ENCODE peak calls at places on chromosomes 1 and 21, in eight cellular contexts. J, B, Q, X, S, L, P and U are unnamed samples.
A peak's percentile ranks its signal among the peaks of the same experiment; 100 is the strongest.

GRCh38 chr1:222792744-222793143 is 22.1 kb upstream of the DISP1 start:
- DNase-seq in Q (no peak), B (peak; percentile 38), S (peak; percentile 74), L (no peak), X (no peak), P (no peak), J (no peak), U (no peak)

GRCh38 chr21:18840239-18840638 is 436.7 kb upstream of the TMPRSS15 start:
- DNase-seq in J (no peak), Q (no peak), S (peak; percentile 75), B (no peak), X (no peak), P (peak; percentile 47), L (no peak), U (no peak)

GRCh38 chr1:93623875-93624274 is 57.8 kb downstream of the BCAR3 start:
- DNase-seq in S (peak; percentile 67), X (no peak), L (no peak), Q (no peak), J (no peak), B (peak; percentile 77), P (no peak), U (no peak)

GRCh38 chr1:209536843-209537242 is 46.7 kb upstream of the CAMK1G start:
- DNase-seq in X (no peak), Q (no peak), P (no peak), J (no peak), S (no peak), L (no peak), B (no peak), U (no peak)

GRCh38 chr1:161168906-161169305 is 2.7 kb downstream of the PPOX start:
- DNase-seq in B (no peak), Q (no peak), S (no peak), J (no peak), L (no peak), X (no peak), P (no peak), U (no peak)

GRCh38 chr1:12756756-12757433 is 10.9 kb downstream of the CFAP107 start:
- DNase-seq in J (no peak), S (no peak), L (no peak), Q (no peak), P (no peak), B (no peak), X (no peak), U (no peak)

GRCh38 chr21:37367758-37368535 is 1.4 kb downstream of the DYRK1A start:
- DNase-seq in S (peak; percentile 64), P (peak; percentile 61), L (peak; percentile 55), X (peak; percentile 79), Q (peak; percentile 31), B (peak; percentile 35), J (peak; percentile 53), U (peak; percentile 56)

GRCh38 chr1:77514871-77515776 is 167.3 kb downstream of the ZZZ3 start:
- DNase-seq in L (no peak), J (no peak), X (no peak), P (peak; percentile 57), B (peak; percentile 54), Q (no peak), S (no peak), U (no peak)

GRCh38 chr1:226974544-226975258 is 34.6 kb downstream of the COQ8A start:
- DNase-seq in L (peak; percentile 72), Q (peak; percentile 73), S (no peak), B (no peak), P (no peak), J (no peak), X (no peak), U (peak; percentile 19)

GRCh38 chr1:228036701-228037231 is 30.0 kb downstream of the WNT3A start:
- DNase-seq in X (peak; percentile 66), P (peak; percentile 50), B (no peak), J (no peak), Q (no peak), L (no peak), S (no peak), U (no peak)

GRCh38 chr1:115829023-115829674 is 11.8 kb downstream of the NHLH2 start:
- DNase-seq in B (peak; percentile 84), P (peak; percentile 50), L (peak; percentile 17), Q (peak; percentile 52), S (peak; percentile 83), J (no peak), X (peak; percentile 67), U (peak; percentile 24)

GRCh38 chr1:94955767-94956632 is 29.1 kb upstream of the CNN3 start:
- DNase-seq in P (no peak), Q (no peak), X (no peak), B (peak; percentile 28), J (no peak), L (no peak), S (peak; percentile 56), U (peak; percentile 49)

GRCh38 chr1:235156265-235156664 is 4.8 kb downstream of the RBM34 start:
- DNase-seq in L (no peak), X (no peak), B (no peak), S (no peak), Q (no peak), P (no peak), J (no peak), U (no peak)

GRCh38 chr1:235157150-235157549 is 3.9 kb downstream of the RBM34 start:
- DNase-seq in L (no peak), S (no peak), P (no peak), B (no peak), X (no peak), J (no peak), Q (no peak), U (no peak)

GRCh38 chr1:235156745-235157144 is 4.3 kb downstream of the RBM34 start:
- DNase-seq in S (no peak), X (no peak), Q (no peak), J (no peak), L (no peak), B (no peak), P (no peak), U (peak; percentile 40)

GRCh38 chr1:235160395-235160964 is 570 bp downstream of the RBM34 start:
- DNase-seq in S (peak; percentile 25), J (no peak), L (no peak), P (no peak), B (peak; percentile 64), X (no peak), Q (no peak), U (no peak)

GRCh38 chr1:235158680-235159079 is 2.4 kb downstream of the RBM34 start:
- DNase-seq in X (no peak), P (no peak), J (no peak), Q (no peak), S (no peak), B (no peak), L (no peak), U (no peak)
- H3K36me3 ChIP-seq in X (peaks cover 52% of the 10 kb centered on the region), P (peaks cover 44% of the 10 kb centered on the region), J (peaks cover 15% of the 10 kb centered on the region), Q (no peaks in the 10 kb centered on the region), S (peaks cover 14% of the 10 kb centered on the region), B (peaks cover 32% of the 10 kb centered on the region), L (peaks cover 11% of the 10 kb centered on the region), U (no peaks in the 10 kb centered on the region)

DNA sequence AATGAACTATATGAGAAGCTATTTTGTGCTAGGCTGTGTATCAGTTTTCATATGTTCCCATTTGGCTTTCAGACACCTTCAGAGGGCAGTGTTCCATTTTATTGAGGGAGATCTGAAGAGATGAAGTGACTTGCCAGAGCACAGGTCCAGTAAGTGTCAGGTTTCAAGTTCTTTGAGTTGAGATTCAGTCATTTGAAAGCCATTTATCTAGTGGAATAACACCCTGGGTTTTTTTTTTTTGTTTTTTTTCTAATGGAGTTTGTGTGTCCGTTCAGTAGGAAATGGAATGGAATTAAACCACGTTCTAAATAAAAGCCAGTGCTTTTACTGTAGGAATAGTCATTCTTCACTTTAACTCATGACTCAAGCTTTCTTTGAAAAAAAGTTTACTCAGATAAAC is 652.9 kb upstream of the USP24 start:
- DNase-seq in S (peak; percentile 48), J (no peak), X (no peak), B (peak; percentile 50), P (no peak), Q (no peak), L (no peak), U (no peak)
- TF ChIP-seq CTCF in S (peak; percentile 40), J (no peak), X (no peak), B (no peak), P (no peak), Q (no peak), L (peak; percentile 20), U (no peak)

DNA sequence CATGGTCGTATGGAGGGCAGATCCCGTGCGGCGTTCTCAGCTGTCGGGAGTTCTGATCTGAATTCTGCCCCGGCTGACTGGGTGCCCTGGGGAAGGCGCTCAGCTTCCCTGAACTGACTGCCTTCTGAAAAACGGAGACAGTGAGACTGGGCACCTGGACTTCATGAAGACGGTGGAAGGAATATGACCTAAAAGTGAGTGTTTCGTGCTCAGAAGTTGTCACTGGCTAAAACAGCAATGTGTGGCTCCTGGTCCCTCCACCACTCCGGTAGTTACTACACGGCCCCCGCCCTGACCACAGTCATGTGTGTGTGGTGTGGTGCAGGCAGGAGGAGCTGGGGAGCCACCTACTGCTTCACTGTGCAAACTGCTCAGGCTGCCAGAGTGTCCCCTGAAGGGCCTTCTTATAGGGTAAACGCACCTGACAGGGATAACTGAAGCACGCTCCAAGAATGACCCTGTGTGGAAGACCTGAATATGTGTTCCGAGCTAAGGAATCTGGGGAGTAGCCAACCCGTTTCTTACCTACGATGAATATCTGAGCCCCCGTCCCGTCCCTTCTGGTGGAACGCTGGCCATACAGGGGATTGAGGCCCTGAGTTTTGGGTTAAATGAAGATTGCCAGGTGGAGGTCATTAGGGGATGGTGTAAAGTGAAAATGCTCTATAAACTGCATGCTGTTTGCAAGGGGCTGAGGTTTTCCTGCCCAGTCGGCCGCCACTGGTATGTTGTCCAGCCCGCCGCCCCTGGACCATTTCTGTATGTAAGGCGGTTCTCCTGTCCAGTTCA is 640 bp upstream of the MYOM3 start:
- DNase-seq in B (peak; percentile 65), Q (peak; percentile 79), L (peak; percentile 81), J (peak; percentile 21), S (peak; percentile 74), X (peak; percentile 86), P (peak; percentile 63), U (peak; percentile 73)
- H3K4me3 ChIP-seq in B (no peak overlapping the region), Q (no peak overlapping the region), L (peak overlapping the region; percentile 67), J (no peak overlapping the region), S (peak overlapping the region; percentile 43), X (peak overlapping the region; percentile 19), P (no peak overlapping the region), U (no peak overlapping the region)

DNA sequence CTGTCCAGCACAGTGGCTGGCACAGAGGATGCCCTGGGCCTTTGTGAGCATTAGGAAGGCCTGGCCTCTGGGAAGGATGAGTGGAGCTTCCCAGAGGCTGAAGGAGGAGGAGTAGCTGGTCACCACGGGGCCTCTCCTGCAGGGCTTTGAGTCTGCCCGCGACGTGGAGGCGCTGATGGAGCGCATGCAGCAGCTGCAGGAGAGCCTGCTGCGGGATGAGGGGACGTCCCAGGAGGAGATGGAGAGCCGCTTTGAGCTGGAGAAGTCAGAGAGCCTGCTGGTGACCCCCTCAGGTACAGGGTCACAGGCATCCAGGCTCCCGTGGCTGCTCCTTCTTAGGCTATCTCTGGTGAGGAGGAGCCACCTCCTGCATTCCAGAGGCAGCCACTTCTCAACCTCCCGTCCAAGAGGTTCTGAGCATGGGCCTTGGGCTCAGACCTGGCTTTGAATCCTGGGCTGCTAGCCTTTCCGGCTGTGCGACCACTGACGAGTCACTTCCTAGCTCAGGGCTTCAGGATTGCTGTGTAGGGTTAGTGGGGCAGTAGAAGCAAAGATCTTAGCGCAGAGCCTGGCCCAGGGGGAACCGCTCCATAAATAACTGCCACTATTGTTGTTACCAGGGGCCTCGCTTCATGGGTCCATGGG is 14.0 kb downstream of the SESN2 start:
- DNase-seq in P (no peak), Q (no peak), B (peak; percentile 41), J (no peak), S (peak; percentile 37), X (no peak), L (no peak), U (no peak)
- H3K36me3 ChIP-seq in P (peaks cover 75% of the 10 kb centered on the region), Q (no peaks in the 10 kb centered on the region), B (peaks cover 65% of the 10 kb centered on the region), J (peaks cover 37% of the 10 kb centered on the region), S (no peaks in the 10 kb centered on the region), X (peaks cover 85% of the 10 kb centered on the region), L (peaks cover 3% of the 10 kb centered on the region), U (no peaks in the 10 kb centered on the region)

GRCh38 chr1:208528577-208529240 is 284.5 kb upstream of the PLXNA2 start:
- DNase-seq in L (no peak), X (no peak), S (no peak), Q (no peak), B (no peak), J (no peak), P (peak; percentile 45), U (no peak)
- TF ChIP-seq CTCF in L (no peak), X (no peak), S (peak; percentile 15), Q (no peak), B (no peak), J (no peak), P (no peak), U (no peak)